ENCODE peak calls at places on chromosome 3, in seven cellular contexts. C is neural progenitor cell, D is PC-3, Z is GM20000, W is tibial artery, F is PC-9, O is adrenal gland. E is an unnamed sample.

GRCh38 chr3:63979093-63979492 is 44.2 kb downstream of the PSMD6 start:
- DNase-seq in C (no peak), W (no peak), O (peak), D (no peak), F (peak), Z (no peak), E (no peak)

GRCh38 chr3:170277833-170278586 is 55.8 kb downstream of the PRKCI start:
- DNase-seq in Z (peak), F (no peak), D (no peak), W (no peak), C (no peak), O (no peak), E (no peak)

GRCh38 chr3:10460951-10461563 is 44.3 kb downstream of the ATP2B2 start:
- DNase-seq in C (no peak), O (peak), D (no peak), F (no peak), W (no peak), Z (no peak), E (no peak)

GRCh38 chr3:185680216-185680615 is 94.1 kb downstream of the SENP2 start:
- DNase-seq in D (no peak), C (no peak), O (no peak), W (no peak), Z (no peak), F (no peak), E (no peak)

GRCh38 chr3:175193815-175194518 is 334.8 kb downstream of the NAALADL2 start:
- DNase-seq in C (no peak), F (no peak), W (no peak), O (no peak), D (peak), Z (peak), E (no peak)

GRCh38 chr3:139120336-139120971 is 75.8 kb upstream of the PRR23C start:
- DNase-seq in O (no peak), D (peak), Z (no peak), F (no peak), C (no peak), W (no peak), E (no peak)

GRCh38 chr3:128278130-128278529 is 124.8 kb downstream of the EEFSEC start:
- DNase-seq in D (no peak), O (no peak), Z (no peak), C (no peak), F (no peak), W (no peak), E (no peak)

GRCh38 chr3:57127849-57128566 is 37.1 kb downstream of the IL17RD start:
- DNase-seq in C (no peak), O (no peak), D (no peak), F (no peak), W (peak), Z (no peak), E (no peak)

GRCh38 chr3:11581237-11582122 is 62.2 kb downstream of the VGLL4 start:
- DNase-seq in D (no peak), C (peak), F (no peak), Z (no peak), O (no peak), W (no peak), E (no peak)

GRCh38 chr3:9769426-9770275 is at the start of gene CAMK1:
- DNase-seq in W (peak), C (peak), F (peak), O (peak), D (peak), Z (peak), E (peak)

GRCh38 chr3:24235121-24235520 is 259.5 kb downstream of the THRB start:
- DNase-seq in D (peak), C (no peak), Z (no peak), F (peak), O (no peak), W (no peak), E (no peak)

GRCh38 chr3:37765591-37766219 is 96.0 kb upstream of the CTDSPL start:
- DNase-seq in W (peak), D (no peak), C (peak), Z (no peak), O (peak), F (no peak), E (no peak)

DNA sequence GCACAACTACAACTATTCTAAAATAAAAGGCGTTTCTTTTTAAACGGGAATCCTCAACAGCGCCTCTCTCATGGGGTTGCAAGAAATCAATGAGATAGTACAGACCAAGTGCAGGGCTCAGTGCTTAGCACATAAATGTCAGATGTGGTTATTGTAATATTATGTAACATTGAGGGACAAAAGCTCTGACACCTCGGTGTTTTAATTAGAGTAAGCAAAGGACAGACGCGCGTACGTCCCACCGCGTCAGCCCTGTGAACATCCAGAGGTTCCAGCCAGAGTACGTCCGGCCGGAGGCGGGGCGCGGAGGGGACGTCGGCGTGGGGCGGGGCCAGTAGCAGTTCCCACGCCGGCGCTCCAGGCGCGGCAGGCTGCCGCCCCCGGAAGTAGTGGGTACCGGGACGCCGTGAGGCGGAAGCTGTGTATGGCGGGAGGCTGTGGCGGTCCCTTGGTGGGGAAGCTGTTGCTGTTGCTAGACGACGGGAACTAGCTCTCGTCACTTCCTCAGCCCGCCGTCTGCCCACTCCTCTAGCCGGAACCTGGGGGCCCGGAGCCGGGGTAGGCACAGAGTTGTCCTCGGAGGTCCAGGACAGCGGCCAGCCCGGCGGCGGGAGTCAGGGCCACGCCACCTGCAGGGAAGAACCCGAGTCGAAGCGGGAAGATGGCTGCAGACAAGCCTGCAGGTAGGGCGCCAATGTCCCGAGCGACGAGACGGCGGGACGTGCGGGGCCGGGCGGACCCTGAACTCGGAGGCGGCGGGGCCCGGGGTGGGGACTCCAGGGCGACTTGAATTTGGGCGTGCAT is at the start of gene CNOT10:
- DNase-seq in O (peak), D (peak), F (peak), C (peak), W (peak), Z (peak), E (peak)
- TF ChIP-seq CTCF in O (peak), D (peak), F (no peak), C (peak), W (peak), Z (no peak), E (peak)

GRCh38 chr3:113132571-113132996 is 78.8 kb upstream of the BOC start:
- DNase-seq in W (no peak), Z (no peak), C (no peak), F (no peak), O (no peak), D (peak), E (no peak)
- TF ChIP-seq CTCF in W (no peak), Z (no peak), C (no peak), F (no peak), O (no peak), D (no peak), E (no peak)

DNA sequence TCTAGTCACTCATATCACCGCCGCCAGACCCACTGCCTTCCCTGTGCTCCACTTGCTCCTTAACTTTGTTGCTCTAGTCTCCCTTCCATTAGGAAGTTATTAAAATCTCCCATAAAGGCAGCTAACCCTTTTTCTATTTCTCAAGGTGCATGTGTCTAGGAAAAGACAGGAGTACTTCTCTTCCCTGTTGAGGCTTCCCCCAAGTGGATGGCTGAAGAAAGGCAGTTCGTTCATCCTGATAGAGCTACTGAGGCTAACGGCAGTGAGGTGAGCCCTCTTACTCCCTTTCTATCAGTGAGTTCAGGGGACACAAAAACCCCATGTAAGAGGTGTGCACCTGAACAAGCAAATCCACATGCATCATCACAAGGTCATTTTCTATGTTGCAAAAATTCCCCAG is 397.8 kb downstream of the IGSF11 start:
- DNase-seq in W (no peak), D (peak), F (peak), O (no peak), Z (no peak), C (peak), E (no peak)
- TF ChIP-seq CTCF in W (no peak), D (peak), F (peak), O (no peak), Z (no peak), C (peak), E (no peak)

DNA sequence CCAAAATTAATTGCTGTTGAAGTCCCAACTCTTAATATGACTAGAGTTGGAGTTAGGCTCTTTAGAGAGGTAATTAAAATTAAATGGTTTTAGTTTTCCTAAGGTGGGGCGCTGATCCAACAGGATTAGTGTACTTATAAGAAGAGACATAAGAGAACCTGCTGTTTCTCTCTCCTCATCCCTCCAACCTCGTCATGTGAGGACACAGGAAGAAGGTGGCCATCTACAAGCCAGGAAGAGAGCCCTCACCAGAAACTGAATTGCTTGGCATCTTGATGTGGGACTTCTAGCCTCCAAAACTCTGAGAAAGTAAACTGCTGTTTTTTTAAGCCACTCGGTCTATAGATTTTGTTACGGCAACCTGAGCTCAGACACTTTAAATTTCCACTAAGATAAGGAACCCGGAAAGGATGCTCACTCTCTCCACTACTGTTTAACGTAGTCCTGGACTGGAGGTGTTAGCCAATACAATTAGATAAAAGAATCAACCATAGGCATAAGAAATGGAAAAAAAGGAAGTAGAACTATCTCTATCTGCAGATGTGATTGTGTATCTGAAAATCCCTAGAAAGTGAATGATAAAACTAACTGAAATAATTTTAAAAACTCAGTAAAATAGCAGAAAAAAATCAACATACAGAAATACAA is 26.8 kb downstream of the DCBLD2 start:
- DNase-seq in W (no peak), O (no peak), C (no peak), Z (no peak), F (no peak), D (no peak), E (no peak)
- TF ChIP-seq CTCF in W (no peak), O (no peak), C (no peak), Z (no peak), F (no peak), D (no peak), E (no peak)

DNA sequence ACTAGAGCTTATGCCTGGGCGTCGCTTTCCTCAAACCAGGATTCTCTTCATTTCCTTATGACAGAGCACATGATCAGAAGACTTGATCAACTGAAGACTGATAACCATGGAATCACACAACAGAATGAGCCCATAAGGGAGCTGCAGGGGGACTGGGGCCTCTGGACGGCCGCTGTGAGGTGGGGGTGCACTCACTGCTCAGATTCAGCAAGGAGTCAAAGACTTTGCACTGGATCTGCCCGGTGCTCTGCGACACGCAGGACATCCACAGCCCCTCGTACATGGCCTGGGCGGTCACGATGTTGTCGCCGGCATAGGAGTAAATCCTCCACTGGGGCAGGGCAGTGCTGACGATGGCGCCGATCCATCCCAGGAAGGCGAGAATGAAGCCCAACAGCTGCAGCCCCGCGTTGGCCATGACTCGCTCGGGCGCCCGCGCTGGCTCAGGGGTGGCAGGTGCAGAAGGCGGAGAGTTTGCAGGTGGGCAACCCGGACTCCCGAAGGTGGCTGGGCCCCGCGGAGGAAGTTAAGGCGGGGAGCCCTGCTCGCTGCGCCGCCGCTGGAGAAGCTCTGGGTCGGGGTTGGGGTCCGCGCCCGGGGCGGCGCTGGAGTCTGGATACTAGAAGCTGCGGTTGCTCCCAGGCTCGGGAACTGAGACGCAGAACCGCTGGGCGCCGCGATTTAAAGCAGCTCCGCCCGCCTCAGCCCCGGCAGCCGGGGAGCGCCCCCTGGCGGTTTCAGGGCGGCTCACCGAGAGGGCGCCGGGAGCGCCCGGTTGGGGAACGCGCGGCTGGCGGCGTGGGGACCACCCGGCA is at the start of gene CLDN1:
- DNase-seq in O (peak), W (peak), F (peak), C (peak), Z (peak), D (peak), E (peak)
- TF ChIP-seq CTCF in O (peak), W (peak), F (peak), C (peak), Z (peak), D (peak), E (peak)

GRCh38 chr3:134367412-134367811 is 6.8 kb downstream of the AMOTL2 start:
- DNase-seq in D (no peak), F (no peak), O (no peak), Z (no peak), C (no peak), W (no peak), E (no peak)
- TF ChIP-seq CTCF in D (no peak), F (no peak), O (no peak), Z (no peak), C (peak), W (no peak), E (no peak)

E was measured in CD14-positive monocyte.